ENCODE peak calls at places on chromosomes 12 and 14, in four cellular contexts. E is stimulated activated CD4-positive, alpha-beta T cell treated with anti-CD3 and anti-CD28 coated beads, Interleukin-2, amount 100 ng/mL, for 24 hours; X is HEK293T; Y is IMR-90. N is an unnamed sample.
A peak's percentile ranks its signal among the peaks of the same experiment; 100 is the strongest.

GRCh38 chr12:117685115-117685926 is 283.5 kb downstream of the KSR2 start:
- DNase-seq in E (no peak), X (peak; percentile 29), Y (no peak), N (no peak)

GRCh38 chr12:51911788-51912711 is 4.7 kb downstream of the ACVRL1 start:
- DNase-seq in E (no peak), X (peak; percentile 31), Y (peak; percentile 50), N (no peak)

GRCh38 chr12:6376079-6376941 is 947 bp upstream of the SCNN1A start:
- DNase-seq in E (no peak), X (peak; percentile 75), Y (peak; percentile 64), N (peak; percentile 8)

GRCh38 chr12:42546709-42547108 is 42.8 kb downstream of the PRICKLE1 start:
- DNase-seq in E (no peak), X (no peak), Y (no peak), N (no peak)

GRCh38 chr12:50986961-50987737 is 34.8 kb downstream of the HIGD1C start:
- DNase-seq in E (no peak), X (peak; percentile 38), Y (peak; percentile 72), N (no peak)

GRCh38 chr14:100679707-100680438 is 46.8 kb upstream of the DLK1 start:
- DNase-seq in E (no peak), X (no peak), Y (peak; percentile 73), N (no peak)

GRCh38 chr12:51082561-51083139 is 746 bp downstream of the CSRNP2 start:
- DNase-seq in E (peak; percentile 14), X (peak; percentile 37), Y (peak; percentile 39), N (no peak)

GRCh38 chr12:112424126-112424525 is 5.4 kb downstream of the PTPN11 start:
- DNase-seq in E (no peak), X (no peak), Y (no peak), N (no peak)

GRCh38 chr12:88646824-88647223 is 66.6 kb upstream of the KITLG start:
- DNase-seq in E (no peak), X (no peak), Y (peak; percentile 25), N (no peak)

GRCh38 chr12:22287776-22288621 is 46.5 kb downstream of the ST8SIA1 start:
- DNase-seq in E (peak; percentile 40), X (peak; percentile 6), Y (peak; percentile 70), N (no peak)

GRCh38 chr14:60002819-60003492 is 83.0 kb downstream of the LRRC9 start:
- DNase-seq in E (no peak), X (no peak), Y (no peak), N (no peak)

GRCh38 chr12:8644345-8645248 is 18.0 kb downstream of the MFAP5 start:
- DNase-seq in E (peak; percentile 45), X (no peak), Y (no peak), N (no peak)

GRCh38 chr12:16095531-16096110 is 181.9 kb downstream of the SLC15A5 start:
- DNase-seq in E (no peak), X (no peak), Y (no peak), N (no peak)

GRCh38 chr12:77152623-77153193 is 87.3 kb upstream of the E2F7 start:
- DNase-seq in E (no peak), X (no peak), Y (peak; percentile 56), N (no peak)

GRCh38 chr12:32125455-32126084 is 18.9 kb downstream of the BICD1 start:
- DNase-seq in E (no peak), X (no peak), Y (peak; percentile 69), N (no peak)

GRCh38 chr12:47078733-47079364 is 572 bp upstream of the PCED1B start:
- DNase-seq in E (peak; percentile 49), X (peak; percentile 17), Y (peak; percentile 37), N (no peak)

GRCh38 chr14:66649515-66649914 is 141.6 kb downstream of the GPHN start:
- DNase-seq in E (no peak), X (no peak), Y (no peak), N (no peak)

GRCh38 chr12:113103756-113104450 is 31.7 kb downstream of the RASAL1 start:
- DNase-seq in E (peak; percentile 75), X (no peak), Y (no peak), N (peak; percentile 28)

GRCh38 chr12:4700621-4701026 is 19.6 kb upstream of the GALNT8 start:
- DNase-seq in E (no peak), X (no peak), Y (peak; percentile 63), N (no peak)

N was measured in NCI-H526 treated with DMSO at 0.1 percent for 48 hours.